ENCODE peak calls at places on chromosomes 4 and X, in four cellular contexts. I, S, W and Z are unnamed samples.
A peak's percentile ranks its signal among the peaks of the same experiment; 100 is the strongest.

GRCh38 chrX:73262991-73263390 is 48.3 kb upstream of the NAP1L2 start:
- DNase-seq in I (no peak), S (no peak), W (no peak), Z (no peak)

GRCh38 chr4:181528570-181529184 is 714.5 kb upstream of the TENM3 start:
- DNase-seq in I (no peak), S (no peak), W (peak; percentile 65), Z (no peak)

GRCh38 chrX:69961365-69962072 is 88.2 kb downstream of the AWAT2 start:
- DNase-seq in I (no peak), S (no peak), W (peak; percentile 15), Z (no peak)

GRCh38 chr4:88743696-88744095 is 46.1 kb upstream of the NAP1L5 start:
- DNase-seq in I (no peak), S (no peak), W (peak; percentile 72), Z (no peak)

GRCh38 chrX:49192722-49193328 is 6.7 kb upstream of the PRICKLE3 start:
- DNase-seq in I (no peak), S (no peak), W (peak; percentile 8), Z (no peak)

GRCh38 chrX:132618810-132619209 is 130.0 kb upstream of the MBNL3 start:
- DNase-seq in I (no peak), S (no peak), W (no peak), Z (no peak)

GRCh38 chr4:36218121-36218520 is 26.2 kb downstream of the ARAP2 start:
- DNase-seq in I (no peak), S (no peak), W (no peak), Z (no peak)

GRCh38 chr4:5050520-5050955 is 742 bp upstream of the STK32B start:
- DNase-seq in I (no peak), S (peak; percentile 85), W (peak; percentile 60), Z (peak; percentile 68)

GRCh38 chr4:29770627-29771026 is 949.5 kb upstream of the PCDH7 start:
- DNase-seq in I (no peak), S (no peak), W (no peak), Z (no peak)

GRCh38 chr4:151012836-151013235 is 2.2 kb downstream of the LRBA start:
- DNase-seq in I (no peak), S (peak; percentile 63), W (no peak), Z (no peak)

GRCh38 chr4:99572527-99573240 is 1.9 kb upstream of the MTTP start:
- DNase-seq in I (no peak), S (no peak), W (no peak), Z (no peak)

GRCh38 chr4:48223633-48224295 is 45.9 kb downstream of the TEC start:
- DNase-seq in I (no peak), S (no peak), W (no peak), Z (no peak)
- H3K27ac ChIP-seq in I (no peak overlapping the region), S (no peak overlapping the region), W (no peak overlapping the region), Z (no peak overlapping the region)

DNA sequence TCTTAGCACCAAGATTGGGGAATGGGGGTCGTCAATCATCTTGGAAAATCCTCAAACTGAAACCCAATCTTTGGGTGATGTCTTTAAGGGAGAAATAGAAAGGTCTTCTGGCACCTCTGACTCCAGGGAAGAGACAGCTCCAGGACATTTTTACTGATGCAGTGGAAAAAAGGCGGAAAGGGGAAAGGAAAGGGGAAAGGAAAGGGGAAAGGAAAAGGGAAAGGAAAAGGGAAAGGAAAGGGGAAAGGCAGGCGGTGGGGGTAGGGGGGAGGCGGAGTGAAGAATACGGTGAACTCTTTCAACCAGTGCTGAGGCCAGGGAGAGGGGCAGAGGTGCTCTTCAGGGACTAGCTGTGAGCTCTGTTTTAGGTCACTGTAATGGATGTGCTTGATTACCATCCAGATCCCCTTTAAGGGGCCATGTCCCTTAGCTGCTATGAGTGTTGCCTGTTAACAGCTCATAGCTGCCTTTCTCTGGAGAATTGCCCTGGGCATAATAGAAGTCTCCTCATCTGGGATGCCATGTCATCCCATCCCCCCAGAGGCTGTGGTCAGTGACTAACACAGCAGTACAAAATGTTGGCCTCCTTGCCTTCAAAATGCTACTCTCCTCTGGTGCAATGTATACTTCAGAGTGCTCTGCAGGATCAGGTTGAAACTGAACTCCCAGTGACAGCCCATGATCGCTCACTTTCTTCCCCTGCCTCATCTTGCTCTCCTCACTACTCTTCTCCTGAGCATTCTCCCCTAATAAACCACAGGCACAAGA is 92.4 kb upstream of the AP1S2 start:
- DNase-seq in I (no peak), S (no peak), W (peak; percentile 67), Z (no peak)
- H3K27ac ChIP-seq in I (no peak overlapping the region), S (no peak overlapping the region), W (peak overlapping the region; percentile 19), Z (no peak overlapping the region)

GRCh38 chr4:77845400-77845799 is 17.2 kb upstream of the MRPL1 start:
- DNase-seq in I (no peak), S (no peak), W (no peak), Z (no peak)

GRCh38 chr4:77849278-77849965 is 13.2 kb upstream of the MRPL1 start:
- DNase-seq in I (no peak), S (peak; percentile 34), W (no peak), Z (no peak)

GRCh38 chr4:77845929-77846328 is 16.7 kb upstream of the MRPL1 start:
- DNase-seq in I (no peak), S (no peak), W (no peak), Z (no peak)

GRCh38 chr4:77844363-77844762 is 18.3 kb upstream of the MRPL1 start:
- DNase-seq in I (no peak), S (no peak), W (no peak), Z (no peak)

GRCh38 chr4:77843628-77844027 is 19.0 kb upstream of the MRPL1 start:
- DNase-seq in I (no peak), S (no peak), W (no peak), Z (no peak)
- H3K27ac ChIP-seq in I (no peak overlapping the region), S (no peak overlapping the region), W (no peak overlapping the region), Z (no peak overlapping the region)

GRCh38 chrX:13938053-13938765 is 91.5 kb downstream of the GEMIN8 start:
- DNase-seq in I (no peak), S (peak; percentile 79), W (no peak), Z (no peak)

GRCh38 chrX:13939741-13940597 is 89.7 kb downstream of the GEMIN8 start:
- DNase-seq in I (no peak), S (no peak), W (no peak), Z (no peak)

GRCh38 chrX:13937370-13938052 is 92.2 kb downstream of the GEMIN8 start:
- DNase-seq in I (no peak), S (no peak), W (peak; percentile 58), Z (peak; percentile 60)

GRCh38 chrX:13940646-13941045 is 89.0 kb downstream of the GEMIN8 start:
- DNase-seq in I (no peak), S (no peak), W (no peak), Z (no peak)

GRCh38 chrX:13938766-13939530 is 90.7 kb downstream of the GEMIN8 start:
- DNase-seq in I (no peak), S (no peak), W (no peak), Z (no peak)
- H3K27ac ChIP-seq in I (no peak overlapping the region), S (no peak overlapping the region), W (no peak overlapping the region), Z (no peak overlapping the region)

GRCh38 chr4:113285512-113285911 is 236.1 kb downstream of the ANK2 start:
- DNase-seq in I (no peak), S (no peak), W (no peak), Z (no peak)

GRCh38 chr4:113288691-113289090 is 239.2 kb downstream of the ANK2 start:
- DNase-seq in I (no peak), S (no peak), W (no peak), Z (no peak)

GRCh38 chr4:113290666-113291065 is 241.2 kb downstream of the ANK2 start:
- DNase-seq in I (no peak), S (no peak), W (no peak), Z (no peak)

GRCh38 chr4:113289736-113290135 is 240.3 kb downstream of the ANK2 start:
- DNase-seq in I (no peak), S (no peak), W (no peak), Z (no peak)

DNA sequence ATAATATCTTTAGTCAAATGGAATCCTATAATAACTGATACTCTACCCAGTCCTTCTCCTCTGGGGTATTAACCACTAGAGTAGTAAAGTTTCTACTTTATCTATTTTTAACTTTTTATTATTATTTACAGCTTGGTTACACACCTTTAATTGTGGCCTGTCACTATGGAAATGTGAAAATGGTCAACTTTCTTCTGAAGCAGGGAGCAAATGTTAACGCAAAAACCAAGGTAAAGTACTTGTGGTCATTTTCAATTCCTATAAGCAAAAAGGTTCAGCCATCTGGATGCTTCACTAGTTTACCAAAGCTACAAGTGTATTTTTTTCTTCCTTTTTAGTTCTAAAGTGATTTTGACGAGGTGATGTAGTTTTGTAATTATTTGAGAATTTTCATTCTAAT is 238.8 kb downstream of the ANK2 start:
- DNase-seq in I (no peak), S (no peak), W (no peak), Z (no peak)
- H3K27ac ChIP-seq in I (no peak overlapping the region), S (no peak overlapping the region), W (no peak overlapping the region), Z (no peak overlapping the region)

GRCh38 chrX:53280316-53280702 is 1.1 kb downstream of the IQSEC2 start:
- DNase-seq in I (no peak), S (no peak), W (no peak), Z (no peak)
- H3K27ac ChIP-seq in I (no peak overlapping the region), S (no peak overlapping the region), W (no peak overlapping the region), Z (peak overlapping the region; percentile 83)

GRCh38 chr4:184331155-184331995 is 113.7 kb upstream of the ENPP6 start:
- DNase-seq in I (no peak), S (no peak), W (no peak), Z (no peak)
- H3K27ac ChIP-seq in I (no peak overlapping the region), S (peak overlapping the region; percentile 84), W (no peak overlapping the region), Z (peak overlapping the region; percentile 11)